ENCODE peak calls at places on chromosomes 4 and X, in seven cellular contexts. T, E, R, U, I, V and J are unnamed samples.

GRCh38 chrX:17440836-17441235 is 65.8 kb downstream of the NHS start:
- DNase-seq in T (no peak), E (no peak), R (no peak), U (no peak), I (no peak), V (no peak), J (no peak)

GRCh38 chr4:12084690-12085089 is 656.0 kb upstream of the HS3ST1 start:
- DNase-seq in T (no peak), E (no peak), R (no peak), U (no peak), I (no peak), V (no peak), J (no peak)

GRCh38 chrX:49072712-49073095 is 1.1 kb downstream of the PRAF2 start:
- DNase-seq in T (no peak), E (no peak), R (no peak), U (no peak), I (no peak), V (no peak), J (no peak)

GRCh38 chrX:34656842-34657780 is at the start of gene TMEM47:
- DNase-seq in T (peak; percentile 72), E (no peak), R (peak; percentile 67), U (peak; percentile 95), I (no peak), V (peak; percentile 46), J (no peak)

GRCh38 chr4:38132140-38132673 is 172.0 kb downstream of the PTTG2 start:
- DNase-seq in T (no peak), E (peak; percentile 36), R (peak; percentile 23), U (peak; percentile 63), I (peak; percentile 64), V (peak; percentile 87), J (no peak)

GRCh38 chrX:11664211-11664888 is 1.4 kb downstream of the ARHGAP6 start:
- DNase-seq in T (peak; percentile 13), E (no peak), R (peak; percentile 3), U (peak; percentile 47), I (no peak), V (no peak), J (no peak)

GRCh38 chrX:56978172-56978571 is 17.2 kb downstream of the SPIN3 start:
- DNase-seq in T (no peak), E (peak; percentile 9), R (peak; percentile 36), U (no peak), I (peak; percentile 25), V (peak; percentile 35), J (peak; percentile 22)

GRCh38 chrX:10945463-10945862 is 165.7 kb upstream of the HCCS start:
- DNase-seq in T (no peak), E (no peak), R (no peak), U (no peak), I (no peak), V (no peak), J (no peak)

GRCh38 chr4:131063878-131064277 is 1967.9 kb downstream of the C4orf33 start:
- DNase-seq in T (no peak), E (no peak), R (no peak), U (no peak), I (no peak), V (no peak), J (no peak)

GRCh38 chr4:174193438-174194015 is 89.9 kb downstream of the FBXO8 start:
- DNase-seq in T (no peak), E (no peak), R (no peak), U (no peak), I (no peak), V (no peak), J (no peak)

GRCh38 chrX:49165901-49166881 is 3.6 kb downstream of the MAGIX start:
- DNase-seq in T (peak; percentile 80), E (peak; percentile 52), R (peak; percentile 45), U (peak; percentile 80), I (peak; percentile 66), V (peak; percentile 51), J (peak; percentile 63)

GRCh38 chrX:5852941-5853340 is 375.7 kb downstream of the NLGN4X start:
- DNase-seq in T (no peak), E (no peak), R (no peak), U (no peak), I (no peak), V (no peak), J (no peak)

GRCh38 chr4:40262861-40263260 is 66.0 kb downstream of the RHOH start:
- DNase-seq in T (no peak), E (no peak), R (no peak), U (no peak), I (no peak), V (no peak), J (no peak)

GRCh38 chr4:105520819-105521790 is 31.3 kb upstream of the ARHGEF38 start:
- DNase-seq in T (no peak), E (no peak), R (peak; percentile 60), U (peak; percentile 49), I (no peak), V (peak; percentile 38), J (peak; percentile 24)

GRCh38 chrX:10217218-10217617 is 60.4 kb downstream of the CLCN4 start:
- DNase-seq in T (no peak), E (no peak), R (no peak), U (no peak), I (no peak), V (no peak), J (no peak)

GRCh38 chr4:46889410-46889809 is 19.6 kb downstream of the COX7B2 start:
- DNase-seq in T (no peak), E (no peak), R (no peak), U (no peak), I (no peak), V (no peak), J (no peak)

GRCh38 chr4:124478518-124478917 is 234.0 kb downstream of the ANKRD50 start:
- DNase-seq in T (no peak), E (no peak), R (no peak), U (no peak), I (no peak), V (no peak), J (no peak)

GRCh38 chrX:70916754-70917153 is 8.2 kb upstream of the TEX11 start:
- DNase-seq in T (no peak), E (no peak), R (no peak), U (no peak), I (no peak), V (no peak), J (no peak)

GRCh38 chr4:22474636-22475310 is 41.1 kb downstream of the ADGRA3 start:
- DNase-seq in T (no peak), E (no peak), R (no peak), U (no peak), I (no peak), V (peak; percentile 9), J (no peak)

GRCh38 chrX:118493653-118494297 is 1.8 kb upstream of the DOCK11 start:
- DNase-seq in T (no peak), E (no peak), R (no peak), U (no peak), I (no peak), V (peak; percentile 2), J (no peak)

GRCh38 chrX:65522739-65523372 is 11.7 kb downstream of the LAS1L start:
- DNase-seq in T (no peak), E (no peak), R (no peak), U (no peak), I (no peak), V (peak; percentile 43), J (no peak)